ENCODE peak calls at places on chromosomes 4 and X, in six cellular contexts. A is kidney epithelial cell, U is K562, L is fibroblast of lung, O is GM12865, Z is GM23338. M is an unnamed sample.

GRCh38 chrX:129755779-129756650 is 17.2 kb downstream of the XPNPEP2 start:
- DNase-seq in A (no peak), U (peak), L (no peak), O (peak), Z (peak), M (no peak)

GRCh38 chr4:70505152-70505748 is 13.1 kb upstream of the AMTN start:
- DNase-seq in A (no peak), U (peak), L (peak), O (peak), Z (peak), M (peak)

GRCh38 chrX:39309018-39309620 is 507.9 kb downstream of the MID1IP1 start:
- DNase-seq in A (peak), U (no peak), L (peak), O (peak), Z (no peak), M (peak)

GRCh38 chr4:53960843-53961242 is 103.6 kb downstream of the CHIC2 start:
- DNase-seq in A (no peak), U (no peak), L (no peak), O (no peak), Z (no peak), M (no peak)

GRCh38 chr4:40311811-40312346 is 23.3 kb upstream of the CHRNA9 start:
- DNase-seq in A (no peak), U (peak), L (no peak), O (no peak), Z (no peak), M (no peak)

GRCh38 chr4:98996056-98996941 is 778 bp downstream of the METAP1 start:
- DNase-seq in A (no peak), U (peak), L (peak), O (peak), Z (peak), M (peak)

GRCh38 chrX:40099046-40099968 is 1.5 kb upstream of the BCOR start:
- DNase-seq in A (no peak), U (peak), L (no peak), O (peak), Z (peak), M (peak)

GRCh38 chrX:71111141-71111843 is at the start of gene IL2RG:
- DNase-seq in A (no peak), U (peak), L (no peak), O (peak), Z (no peak), M (no peak)

GRCh38 chr4:160212078-160212477 is 1109.2 kb downstream of the RAPGEF2 start:
- DNase-seq in A (no peak), U (no peak), L (no peak), O (no peak), Z (no peak), M (no peak)

GRCh38 chr4:26099967-26100366 is 185.9 kb downstream of the SMIM20 start:
- DNase-seq in A (no peak), U (no peak), L (no peak), O (no peak), Z (no peak), M (no peak)

GRCh38 chr4:38313175-38313574 is 350.8 kb upstream of the KLF3 start:
- DNase-seq in A (no peak), U (no peak), L (no peak), O (no peak), Z (no peak), M (no peak)

GRCh38 chr4:94160774-94161173 is 46.9 kb upstream of the SMARCAD1 start:
- DNase-seq in A (no peak), U (no peak), L (no peak), O (peak), Z (no peak), M (no peak)

GRCh38 chr4:169117591-169118081 is 107.6 kb upstream of the CBR4 start:
- DNase-seq in A (no peak), U (no peak), L (peak), O (no peak), Z (no peak), M (peak)

GRCh38 chrX:23901065-23901464 is 6.7 kb downstream of the APOO start:
- DNase-seq in A (peak), U (no peak), L (peak), O (peak), Z (no peak), M (peak)

GRCh38 chrX:153413731-153414130 is 2.5 kb downstream of the ZFP92 start:
- DNase-seq in A (no peak), U (no peak), L (no peak), O (no peak), Z (no peak), M (no peak)

GRCh38 chr4:10115657-10116624 is 658 bp downstream of the WDR1 start:
- DNase-seq in A (no peak), U (peak), L (peak), O (peak), Z (peak), M (peak)

GRCh38 chr4:16794816-16795445 is 103.5 kb downstream of the LDB2 start:
- DNase-seq in A (no peak), U (peak), L (peak), O (peak), Z (peak), M (peak)

GRCh38 chr4:145609494-145610427 is 9.4 kb upstream of the MMAA start:
- DNase-seq in A (no peak), U (peak), L (peak), O (peak), Z (peak), M (peak)

GRCh38 chrX:57134702-57135101 is 2.5 kb downstream of the SPIN2A start:
- DNase-seq in A (no peak), U (no peak), L (no peak), O (no peak), Z (no peak), M (peak)

GRCh38 chrX:57135287-57135686 is 1.9 kb downstream of the SPIN2A start:
- DNase-seq in A (no peak), U (peak), L (no peak), O (no peak), Z (no peak), M (no peak)

GRCh38 chrX:57132046-57132445 is 5.2 kb downstream of the SPIN2A start:
- DNase-seq in A (no peak), U (no peak), L (no peak), O (no peak), Z (no peak), M (no peak)

GRCh38 chrX:57138674-57139073 is 1.5 kb upstream of the SPIN2A start:
- DNase-seq in A (no peak), U (no peak), L (no peak), O (no peak), Z (no peak), M (no peak)

DNA sequence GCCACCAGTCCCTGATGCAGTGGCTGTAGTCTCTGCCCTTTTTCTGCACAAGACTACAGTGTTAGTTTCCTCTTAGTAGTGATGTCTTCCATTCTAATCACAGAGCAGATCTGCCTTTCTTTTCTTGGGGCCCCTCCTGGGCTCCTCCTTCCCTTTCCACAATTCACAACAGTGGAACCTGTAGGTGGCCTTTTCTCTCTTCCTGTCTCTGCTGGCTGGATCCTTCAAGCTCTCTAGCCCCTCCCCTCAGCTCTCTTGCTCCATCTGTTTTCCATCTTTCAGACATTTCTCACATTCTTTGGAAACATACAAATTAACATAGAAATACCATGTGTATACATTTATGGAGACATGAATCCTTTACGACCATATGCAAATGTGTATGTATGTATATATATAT is 284 bp upstream of the SPIN2A start:
- DNase-seq in A (no peak), U (no peak), L (peak), O (no peak), Z (peak), M (peak)
- H3K4me3 ChIP-seq in A (no peak), U (no peak), L (peak), O (no peak), Z (peak), M (peak)

GRCh38 chr4:121113680-121114079 is 41.3 kb upstream of the NDNF start:
- DNase-seq in A (no peak), U (no peak), L (no peak), O (peak), Z (no peak), M (no peak)

GRCh38 chr4:121114756-121115155 is 42.4 kb upstream of the NDNF start:
- DNase-seq in A (no peak), U (no peak), L (no peak), O (no peak), Z (no peak), M (no peak)

GRCh38 chr4:121107507-121107906 is 35.2 kb upstream of the NDNF start:
- DNase-seq in A (no peak), U (no peak), L (no peak), O (no peak), Z (no peak), M (no peak)

GRCh38 chr4:121108557-121108956 is 36.2 kb upstream of the NDNF start:
- DNase-seq in A (no peak), U (no peak), L (no peak), O (no peak), Z (no peak), M (no peak)

GRCh38 chr4:121112530-121112929 is 40.2 kb upstream of the NDNF start:
- DNase-seq in A (no peak), U (no peak), L (no peak), O (no peak), Z (no peak), M (no peak)
- TF ChIP-seq CTCF in A (peak), U (peak), L (no peak), O (peak), Z (peak), M (no peak)

GRCh38 chrX:115330498-115331138 is 41.1 kb downstream of the LUZP4 start:
- DNase-seq in A (peak), U (peak), L (peak), O (peak), Z (peak), M (no peak)
- H3K4me3 ChIP-seq in A (no peak), U (no peak), L (no peak), O (no peak), Z (no peak), M (peak)

DNA sequence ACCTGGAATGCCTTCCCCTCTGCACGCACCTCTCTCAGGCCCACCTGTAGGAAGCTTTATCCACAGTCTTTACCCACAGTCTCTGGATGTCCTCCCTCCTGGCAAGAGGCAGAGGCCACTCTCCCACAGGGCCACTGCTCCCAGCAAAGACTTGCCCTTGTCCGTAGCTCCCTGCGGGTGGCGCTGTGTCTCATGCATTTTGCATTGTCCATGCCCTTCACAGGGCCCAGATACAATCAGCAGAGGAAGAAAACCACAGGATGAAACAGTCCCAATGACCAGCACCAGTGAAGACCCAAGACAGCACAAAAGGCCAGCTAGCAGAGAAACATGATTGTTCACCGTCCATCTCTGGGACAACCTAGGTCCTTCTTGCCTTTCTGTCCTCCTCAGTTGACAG is 2.1 kb upstream of the NSG1 start:
- DNase-seq in A (no peak), U (peak), L (no peak), O (peak), Z (peak), M (no peak)
- TF ChIP-seq CTCF in A (peak), U (peak), L (peak), O (peak), Z (peak), M (peak)

GRCh38 chrX:48713847-48714246 is 17.3 kb downstream of the SUV39H1 start:
- DNase-seq in A (no peak), U (no peak), L (no peak), O (no peak), Z (no peak), M (no peak)
- H3K4me3 ChIP-seq in A (no peak), U (no peak), L (no peak), O (no peak), Z (no peak), M (no peak)

M was measured in foreskin fibroblast.